ENCODE peak calls at places on chromosome 10, in eight cellular contexts. M is neural progenitor cell; X is activated gamma-delta T cell; J is heart right ventricle; Q is GDM1; W is A172; Z is naive thymus-derived CD8-positive, alpha-beta T cell; D is globus pallidus. F is an unnamed sample.

GRCh38 chr10:69951658-69952057 is 101.0 kb upstream of the MACROH2A2 start:
- DNase-seq in M (peak; percentile 57), W (no peak), Q (no peak), D (no peak), X (no peak), J (no peak), Z (no peak), F (no peak)

GRCh38 chr10:86264481-86265231 is 101.9 kb downstream of the GRID1 start:
- DNase-seq in W (no peak), J (no peak), Z (no peak), M (no peak), Q (no peak), D (peak; percentile 36), X (no peak), F (no peak)

GRCh38 chr10:49053053-49053997 is 62.0 kb downstream of the VSTM4 start:
- DNase-seq in X (no peak), W (no peak), Q (no peak), D (no peak), Z (no peak), M (no peak), J (peak; percentile 57), F (no peak)

GRCh38 chr10:43160067-43160918 is 22.0 kb downstream of the CSGALNACT2 start:
- DNase-seq in J (no peak), X (no peak), Z (no peak), M (no peak), W (no peak), D (no peak), Q (peak; percentile 8), F (no peak)

GRCh38 chr10:62052276-62052675 is 150.8 kb downstream of the ARID5B start:
- DNase-seq in J (no peak), W (no peak), D (no peak), X (no peak), M (no peak), Z (no peak), Q (no peak), F (no peak)

GRCh38 chr10:20858292-20859124 is 38.6 kb downstream of the NEBL start:
- DNase-seq in J (no peak), D (peak; percentile 11), W (peak; percentile 48), Z (no peak), Q (no peak), M (no peak), X (no peak), F (peak; percentile 5)

GRCh38 chr10:98318861-98319260 is 50.9 kb upstream of the LOXL4 start:
- DNase-seq in Z (no peak), M (no peak), X (no peak), J (no peak), D (no peak), Q (no peak), W (no peak), F (no peak)

GRCh38 chr10:49426490-49427360 is 30.8 kb upstream of the DRGX start:
- DNase-seq in Q (no peak), D (no peak), X (no peak), Z (no peak), J (no peak), W (no peak), M (no peak), F (no peak)

GRCh38 chr10:88687853-88688467 is 18.1 kb upstream of the LIPK start:
- DNase-seq in W (peak; percentile 15), X (no peak), Z (no peak), Q (no peak), D (peak; percentile 5), M (peak; percentile 21), J (no peak), F (peak; percentile 5)

GRCh38 chr10:98431016-98431415 is 15.7 kb downstream of the HPS1 start:
- DNase-seq in X (no peak), Z (no peak), D (no peak), J (peak; percentile 76), Q (no peak), M (no peak), W (no peak), F (no peak)

GRCh38 chr10:104330168-104331117 is 7.8 kb downstream of the ITPRIP start:
- DNase-seq in W (peak; percentile 85), Z (no peak), J (no peak), X (no peak), Q (no peak), D (no peak), M (no peak), F (no peak)

GRCh38 chr10:52172581-52172980 is 141.5 kb upstream of the DKK1 start:
- DNase-seq in J (no peak), D (no peak), W (peak; percentile 2), Z (no peak), X (no peak), Q (no peak), M (peak; percentile 17), F (no peak)

GRCh38 chr10:57102234-57102633 is 741.2 kb upstream of the ZWINT start:
- DNase-seq in Q (no peak), W (no peak), Z (no peak), X (no peak), D (no peak), M (peak; percentile 5), J (no peak), F (no peak)

GRCh38 chr10:131085586-131085860 is 226.0 kb downstream of the TCERG1L start:
- DNase-seq in W (no peak), X (no peak), Q (no peak), D (no peak), Z (no peak), M (no peak), J (no peak), F (no peak)

GRCh38 chr10:32190890-32191491 is 134.8 kb upstream of the KIF5B start:
- DNase-seq in X (no peak), Q (peak; percentile 16), Z (no peak), J (no peak), M (peak; percentile 26), W (peak; percentile 45), D (peak; percentile 59), F (peak; percentile 0)